ENCODE peak calls at places on chromosomes 11 and 22, in five cellular contexts. N is AG10803; S is left colon; W is stimulated activated naive B cell treated with anti-CD40 and anti-IgM and Interleukin-4, amounts not matched to agents 10 μg/mL and 1 μg/mL and 100 μg/mL, for 72 hours; C is SJSA1. L is an unnamed sample.

GRCh38 chr11:69947059-69947771 is 128.0 kb upstream of the FGF3 start:
- DNase-seq in N (no peak), W (no peak), C (no peak), S (no peak), L (no peak)

GRCh38 chr11:132347156-132348090 is 977.0 kb downstream of the NTM start:
- DNase-seq in W (no peak), C (no peak), N (no peak), S (no peak), L (no peak)

GRCh38 chr11:64916040-64916847 is 765 bp downstream of the ATG2A start:
- DNase-seq in C (peak), S (peak), N (peak), W (no peak), L (peak)

GRCh38 chr22:40332319-40332781 is 13.9 kb upstream of the ADSL start:
- DNase-seq in W (no peak), S (no peak), N (no peak), C (peak), L (no peak)

GRCh38 chr22:29225422-29226090 is 19.9 kb downstream of the EMID1 start:
- DNase-seq in S (peak), C (peak), N (peak), W (no peak), L (peak)

GRCh38 chr11:72233056-72233772 is 8.6 kb downstream of the INPPL1 start:
- DNase-seq in S (no peak), W (no peak), N (no peak), C (no peak), L (no peak)

GRCh38 chr11:35491231-35491871 is 34.1 kb downstream of the PAMR1 start:
- DNase-seq in W (no peak), N (peak), S (no peak), C (peak), L (no peak)

GRCh38 chr11:47593934-47594855 is at the start of gene C1QTNF4:
- DNase-seq in N (no peak), W (no peak), C (no peak), S (no peak), L (no peak)

GRCh38 chr11:69642913-69643632 is 2.1 kb downstream of the CCND1 start:
- DNase-seq in N (peak), S (peak), C (peak), W (peak), L (peak)

L was measured in left lung.